ENCODE peak calls at places on chromosomes 13 and 19, in four cellular contexts. V, I, P and R are unnamed samples.

GRCh38 chr13:76848596-76848995 is 37.6 kb downstream of the KCTD12 start:
- DNase-seq in P (no peak), I (no peak), V (peak; percentile 47), R (no peak)

GRCh38 chr13:33353210-33353609 is 67.7 kb upstream of the STARD13 start:
- DNase-seq in I (no peak), V (peak; percentile 29), P (no peak), R (no peak)

GRCh38 chr19:4878491-4878968 is 11.1 kb upstream of the PLIN3 start:
- DNase-seq in I (no peak), P (no peak), V (peak; percentile 75), R (no peak)

GRCh38 chr19:7705387-7706187 is 3.7 kb upstream of the FCER2 start:
- DNase-seq in V (no peak), I (peak; percentile 63), P (no peak), R (peak; percentile 65)

GRCh38 chr13:48564046-48564445 is 31.2 kb upstream of the RCBTB2 start:
- DNase-seq in V (no peak), I (no peak), P (no peak), R (no peak)

GRCh38 chr13:100983111-100983510 is 308.5 kb upstream of the TMTC4 start:
- DNase-seq in P (no peak), V (no peak), I (no peak), R (no peak)

GRCh38 chr19:48393559-48394330 is at the start of gene GRIN2D:
- DNase-seq in I (peak; percentile 23), V (no peak), P (no peak), R (no peak)

GRCh38 chr13:106151056-106151699 is 384.3 kb downstream of the EFNB2 start:
- DNase-seq in V (no peak), P (peak; percentile 99), I (no peak), R (no peak)

GRCh38 chr19:9969688-9969975 is 33.3 kb upstream of the OLFM2 start:
- DNase-seq in P (no peak), V (no peak), I (no peak), R (no peak)

GRCh38 chr13:110266983-110267382 is 40.0 kb downstream of the COL4A1 start:
- DNase-seq in V (no peak), I (no peak), P (no peak), R (no peak)

GRCh38 chr13:63979951-63980350 is 2564.3 kb upstream of the PCDH20 start:
- DNase-seq in V (no peak), P (no peak), I (no peak), R (no peak)

GRCh38 chr13:52738719-52739467 is 727 bp downstream of the CNMD start:
- DNase-seq in P (no peak), V (no peak), I (no peak), R (peak; percentile 18)

GRCh38 chr19:36962346-36962745 is 46.2 kb downstream of the ZNF568 start:
- DNase-seq in I (no peak), V (no peak), P (no peak), R (no peak)

GRCh38 chr19:2497186-2497585 is 21.3 kb downstream of the GADD45B start:
- DNase-seq in I (no peak), V (no peak), P (no peak), R (no peak)

GRCh38 chr19:34645551-34645950 is 31.4 kb downstream of the SCGB2B2 start:
- DNase-seq in P (no peak), I (no peak), V (no peak), R (no peak)

GRCh38 chr19:23526302-23526701 is 131.0 kb upstream of the ZNF91 start:
- DNase-seq in P (peak; percentile 35), I (no peak), V (no peak), R (no peak)
- H3K9me3 ChIP-seq in P (peaks cover 50% of the 10 kb centered on the region), I (no peaks in the 10 kb centered on the region), V (no peaks in the 10 kb centered on the region), R (peaks cover 13% of the 10 kb centered on the region)

GRCh38 chr13:113956571-113956970 is 17.3 kb downstream of the C13orf46 start:
- DNase-seq in P (no peak), V (no peak), I (no peak), R (no peak)
- H3K9me3 ChIP-seq in P (peaks cover 16% of the 10 kb centered on the region), V (no peaks in the 10 kb centered on the region), I (no peaks in the 10 kb centered on the region), R (no peaks in the 10 kb centered on the region)

GRCh38 chr13:22372261-22372660 is 701.4 kb downstream of the FGF9 start:
- DNase-seq in P (no peak), I (no peak), V (no peak), R (no peak)

GRCh38 chr13:22375151-22375550 is 704.3 kb downstream of the FGF9 start:
- DNase-seq in P (no peak), V (no peak), I (no peak), R (no peak)

GRCh38 chr13:22369090-22369489 is 698.2 kb downstream of the FGF9 start:
- DNase-seq in I (no peak), V (no peak), P (no peak), R (no peak)

GRCh38 chr13:22369840-22370239 is 699.0 kb downstream of the FGF9 start:
- DNase-seq in V (no peak), P (no peak), I (no peak), R (no peak)
- H3K9me3 ChIP-seq in V (peaks cover 7% of the 10 kb centered on the region), P (no peaks in the 10 kb centered on the region), I (peaks cover 3% of the 10 kb centered on the region), R (no peaks in the 10 kb centered on the region)

DNA sequence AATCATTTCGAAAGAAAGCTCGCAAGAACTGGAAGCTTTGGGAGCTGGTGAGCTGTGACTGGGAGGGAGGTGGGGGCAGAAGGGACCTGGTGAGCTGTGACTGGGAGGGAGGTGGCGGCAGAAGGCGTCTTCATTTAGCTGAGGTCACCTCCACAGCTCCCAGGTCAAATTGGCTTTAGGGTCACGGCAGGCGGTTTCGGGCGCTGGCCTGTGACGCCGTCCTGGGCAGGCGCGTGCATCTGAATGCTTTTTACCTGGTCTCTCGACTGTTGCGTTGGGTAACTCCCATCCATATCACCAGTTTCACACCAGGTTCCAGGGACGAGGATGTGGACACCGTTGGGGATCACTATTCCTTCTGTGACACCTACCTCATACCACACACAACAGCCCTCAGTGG is 29.2 kb downstream of the C2CD4C start:
- DNase-seq in I (no peak), V (no peak), P (no peak), R (no peak)
- H3K9me3 ChIP-seq in I (no peaks in the 10 kb centered on the region), V (no peaks in the 10 kb centered on the region), P (no peaks in the 10 kb centered on the region), R (no peaks in the 10 kb centered on the region)

GRCh38 chr19:17160908-17161307 is 54.2 kb upstream of the USE1 start:
- DNase-seq in V (no peak), P (no peak), I (no peak), R (no peak)
- H3K9me3 ChIP-seq in V (no peaks in the 10 kb centered on the region), P (no peaks in the 10 kb centered on the region), I (peaks cover 2% of the 10 kb centered on the region), R (no peaks in the 10 kb centered on the region)

DNA sequence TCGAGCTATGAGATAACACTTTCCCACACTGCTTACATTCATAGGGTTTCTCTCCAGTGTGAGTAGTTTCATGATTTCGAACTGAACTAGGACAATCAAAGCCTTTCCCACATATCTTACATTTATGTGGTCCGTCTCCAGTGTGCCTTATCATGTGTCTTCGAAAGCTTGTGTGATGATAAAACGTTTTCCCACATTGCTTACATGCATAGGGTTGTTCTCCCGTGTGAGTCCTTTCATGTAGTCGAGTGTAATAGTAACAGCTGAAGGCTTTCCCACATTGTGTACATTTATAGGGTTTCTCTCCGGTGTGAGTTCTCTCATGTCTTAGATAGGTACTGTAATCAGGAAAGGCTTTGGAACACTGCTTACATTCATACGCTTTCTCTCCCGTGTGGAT is 16.3 kb downstream of the ZNF823 start:
- DNase-seq in V (no peak), P (no peak), I (no peak), R (no peak)
- H3K9me3 ChIP-seq in V (peaks cover 22% of the 10 kb centered on the region), P (peaks cover 74% of the 10 kb centered on the region), I (peaks cover 35% of the 10 kb centered on the region), R (peaks cover 12% of the 10 kb centered on the region)

GRCh38 chr19:686589-687297 is 8.5 kb downstream of the PRSS57 start:
- DNase-seq in I (no peak), P (no peak), V (no peak), R (no peak)

GRCh38 chr19:688214-688613 is 7.0 kb downstream of the PRSS57 start:
- DNase-seq in P (no peak), V (no peak), I (no peak), R (no peak)

GRCh38 chr19:687569-688166 is 7.6 kb downstream of the PRSS57 start:
- DNase-seq in I (no peak), V (no peak), P (no peak), R (no peak)

GRCh38 chr19:690203-690602 is 5.0 kb downstream of the PRSS57 start:
- DNase-seq in I (no peak), P (no peak), V (no peak), R (no peak)

DNA sequence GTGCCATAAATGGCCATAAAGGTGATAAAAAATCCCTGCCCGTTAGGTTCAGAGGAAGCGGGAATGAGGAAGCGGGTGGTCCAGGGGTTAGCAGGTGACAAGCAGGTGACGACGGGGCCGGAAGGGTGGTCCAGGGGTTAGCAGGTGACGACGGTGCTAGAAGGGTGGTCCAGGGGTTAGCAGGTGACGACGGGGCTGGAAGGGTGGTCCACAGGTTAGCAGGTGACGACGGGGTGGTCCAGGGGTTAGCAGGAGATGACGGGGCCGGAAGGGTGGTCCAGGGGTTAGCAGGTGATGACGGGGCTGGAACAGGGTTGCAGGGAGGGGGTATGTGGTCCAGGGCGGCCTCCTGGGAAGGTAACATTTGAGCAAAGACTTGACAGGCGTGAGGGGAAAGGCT is 6.3 kb downstream of the PRSS57 start:
- DNase-seq in V (no peak), P (no peak), I (no peak), R (no peak)
- H3K9me3 ChIP-seq in V (no peaks in the 10 kb centered on the region), P (no peaks in the 10 kb centered on the region), I (no peaks in the 10 kb centered on the region), R (no peaks in the 10 kb centered on the region)